ENCODE peak calls at places on chromosome 1, in ten cellular contexts. V is suprapubic skin; R is mesendoderm; J is adipocyte; Y is fibroblast of lung; E is activated CD4-positive, alpha-beta T cell treated with anti-CD3 and anti-CD28 coated beads for 48 hours; O is HS-5; S is HS-27A; Q is GM10248; W is right cardiac atrium. F is an unnamed sample.

GRCh38 chr1:71101839-71102376 is 21.1 kb upstream of the ZRANB2 start:
- DNase-seq in E (no peak), Y (no peak), Q (no peak), W (no peak), S (no peak), R (peak), V (no peak), J (no peak), O (no peak), F (no peak)

GRCh38 chr1:240237305-240237721 is 145.6 kb downstream of the FMN2 start:
- DNase-seq in Y (peak), W (no peak), J (peak), S (no peak), V (no peak), R (peak), Q (no peak), E (no peak), O (no peak), F (no peak)

GRCh38 chr1:30692948-30693301 is 30.5 kb downstream of the MATN1 start:
- DNase-seq in E (no peak), O (no peak), Q (no peak), J (no peak), R (no peak), W (no peak), S (no peak), V (no peak), Y (no peak), F (peak)

GRCh38 chr1:207361910-207362309 is 40.4 kb downstream of the CD55 start:
- DNase-seq in O (no peak), Q (no peak), R (no peak), Y (no peak), W (no peak), J (no peak), V (no peak), E (no peak), S (no peak), F (no peak)

GRCh38 chr1:233006108-233006507 is 55.7 kb downstream of the NTPCR start:
- DNase-seq in Q (no peak), J (no peak), S (no peak), E (no peak), O (no peak), W (no peak), Y (no peak), R (no peak), V (no peak), F (no peak)

GRCh38 chr1:82225407-82226197 is 424.9 kb downstream of the ADGRL2 start:
- DNase-seq in S (no peak), O (no peak), R (no peak), Q (no peak), W (no peak), Y (peak), E (no peak), V (no peak), J (peak), F (no peak)

GRCh38 chr1:242017580-242018233 is 18.8 kb upstream of the MAP1LC3C start:
- DNase-seq in S (no peak), Y (peak), O (peak), Q (peak), R (peak), W (no peak), E (peak), V (peak), J (peak), F (no peak)

GRCh38 chr1:31955917-31956736 is 18.0 kb upstream of the PTP4A2 start:
- DNase-seq in J (peak), Q (peak), V (peak), S (peak), W (peak), O (peak), Y (peak), E (peak), R (peak), F (peak)

GRCh38 chr1:9448132-9449105 is 90.8 kb upstream of the SLC25A33 start:
- DNase-seq in S (no peak), O (no peak), Q (no peak), J (peak), V (no peak), Y (no peak), E (no peak), R (peak), W (no peak), F (no peak)

GRCh38 chr1:19860418-19860817 is 21.8 kb upstream of the OTUD3 start:
- DNase-seq in Q (no peak), V (no peak), Y (no peak), W (no peak), S (no peak), E (no peak), R (no peak), J (no peak), O (no peak), F (no peak)

GRCh38 chr1:218473527-218473926 is 128.4 kb downstream of the TGFB2 start:
- DNase-seq in Q (no peak), E (no peak), O (no peak), W (no peak), V (no peak), J (no peak), S (no peak), Y (peak), R (peak), F (no peak)

GRCh38 chr1:68473060-68473459 is 23.3 kb upstream of the RPE65 start:
- DNase-seq in W (no peak), S (no peak), V (no peak), Y (no peak), J (no peak), E (no peak), Q (no peak), O (no peak), R (peak), F (no peak)

GRCh38 chr1:235931181-235931738 is 64.6 kb upstream of the LYST start:
- DNase-seq in V (no peak), Y (no peak), R (no peak), W (no peak), E (no peak), O (no peak), S (no peak), Q (no peak), J (no peak), F (no peak)

GRCh38 chr1:223628233-223628632 is 37.3 kb downstream of the CAPN8 start:
- DNase-seq in V (no peak), J (peak), Y (peak), Q (peak), E (peak), O (no peak), S (peak), W (peak), R (peak), F (peak)

GRCh38 chr1:94873520-94874351 is 53.2 kb downstream of the CNN3 start:
- DNase-seq in W (no peak), Q (no peak), R (no peak), V (no peak), J (peak), O (no peak), E (no peak), S (no peak), Y (peak), F (no peak)

GRCh38 chr1:9538669-9539164 is 548 bp upstream of the SLC25A33 start:
- DNase-seq in O (no peak), J (no peak), E (peak), Y (no peak), V (no peak), R (no peak), S (no peak), W (peak), Q (no peak), F (peak)

GRCh38 chr1:181643631-181644030 is 160.3 kb downstream of the CACNA1E start:
- DNase-seq in Y (no peak), O (no peak), V (no peak), S (no peak), J (no peak), E (no peak), R (no peak), Q (peak), W (no peak), F (no peak)

GRCh38 chr1:33181038-33181861 is 593 bp downstream of the TRIM62 start:
- DNase-seq in W (peak), Y (peak), V (peak), R (peak), E (peak), O (no peak), Q (peak), S (peak), J (peak), F (peak)

GRCh38 chr1:82706741-82707140 is 906.0 kb downstream of the ADGRL2 start:
- DNase-seq in E (no peak), W (no peak), V (no peak), Q (no peak), S (no peak), Y (peak), O (peak), J (peak), R (no peak), F (no peak)

GRCh38 chr1:181128592-181129497 is 40.3 kb downstream of the IER5 start:
- DNase-seq in Y (no peak), J (no peak), E (no peak), R (no peak), Q (peak), O (no peak), V (no peak), W (peak), S (no peak), F (peak)

GRCh38 chr1:17565551-17565971 is 26.1 kb downstream of the ARHGEF10L start:
- DNase-seq in O (no peak), E (no peak), R (peak), Q (no peak), J (no peak), Y (no peak), W (no peak), V (no peak), S (no peak), F (no peak)

GRCh38 chr1:9592510-9593075 is 3.9 kb downstream of the TMEM201 start:
- DNase-seq in Q (no peak), E (no peak), R (no peak), J (no peak), S (no peak), V (peak), W (no peak), O (no peak), Y (no peak), F (no peak)

GRCh38 chr1:160954158-160955104 is at the start of gene ITLN2:
- DNase-seq in O (no peak), Y (no peak), E (peak), V (no peak), S (no peak), J (no peak), W (no peak), Q (peak), R (peak), F (no peak)

GRCh38 chr1:169086603-169087455 is 19.7 kb upstream of the ATP1B1 start:
- DNase-seq in Q (no peak), S (no peak), O (no peak), V (no peak), Y (peak), E (no peak), R (peak), W (no peak), J (no peak), F (no peak)

GRCh38 chr1:14282583-14283186 is 315.8 kb upstream of the KAZN start:
- DNase-seq in J (no peak), S (no peak), W (no peak), E (no peak), Y (no peak), O (no peak), R (peak), V (no peak), Q (no peak), F (no peak)

GRCh38 chr1:155989242-155989991 is 11.1 kb upstream of the ARHGEF2 start:
- DNase-seq in R (peak), S (no peak), Y (peak), E (peak), Q (peak), W (peak), V (peak), J (peak), O (no peak), F (peak)

GRCh38 chr1:214422137-214422671 is 129.2 kb downstream of the PTPN14 start:
- DNase-seq in Y (peak), E (no peak), S (peak), W (no peak), J (peak), Q (no peak), O (peak), V (no peak), R (no peak), F (no peak)

GRCh38 chr1:172351347-172351746 is 69.1 kb upstream of the C1orf105 start:
- DNase-seq in R (no peak), J (peak), S (no peak), V (no peak), O (no peak), Q (no peak), W (no peak), Y (peak), E (no peak), F (no peak)

GRCh38 chr1:231550448-231550781 is 21.9 kb downstream of the TSNAX start:
- DNase-seq in J (peak), E (peak), W (no peak), Y (no peak), R (peak), V (no peak), S (no peak), O (no peak), Q (peak), F (no peak)

GRCh38 chr1:91830242-91831131 is 55.5 kb downstream of the TGFBR3 start:
- DNase-seq in Y (peak), W (peak), O (no peak), R (peak), J (peak), E (no peak), Q (no peak), S (no peak), V (peak), F (peak)

GRCh38 chr1:223622132-223622842 is 43.2 kb downstream of the CAPN8 start:
- DNase-seq in J (no peak), R (no peak), Y (no peak), V (no peak), W (no peak), E (no peak), Q (no peak), O (no peak), S (no peak), F (no peak)

GRCh38 chr1:197199923-197200467 is 53.5 kb upstream of the ASPM start:
- DNase-seq in S (no peak), V (no peak), R (peak), O (peak), J (no peak), E (no peak), Y (peak), Q (no peak), W (no peak), F (no peak)

GRCh38 chr1:78839704-78840277 is 166.7 kb downstream of the ADGRL4 start:
- DNase-seq in W (no peak), E (peak), S (no peak), Q (peak), Y (peak), R (peak), V (no peak), O (no peak), J (peak), F (no peak)

GRCh38 chr1:235075955-235076308 is 52.7 kb downstream of the TOMM20 start:
- DNase-seq in J (no peak), Y (no peak), E (peak), O (no peak), S (no peak), V (no peak), R (no peak), Q (no peak), W (no peak), F (no peak)

GRCh38 chr1:208510192-208510952 is 266.2 kb upstream of the PLXNA2 start:
- DNase-seq in Y (peak), E (no peak), S (no peak), W (no peak), Q (no peak), J (peak), R (peak), V (no peak), O (peak), F (no peak)

GRCh38 chr1:223652436-223652901 is 13.0 kb downstream of the CAPN8 start:
- DNase-seq in J (no peak), Y (no peak), O (no peak), E (no peak), W (no peak), S (no peak), R (peak), Q (no peak), V (no peak), F (no peak)

F was measured in upper lobe of right lung.